ENCODE peak calls at places on chromosomes 5 and 9, in six cellular contexts. One of them, this sample, is unnamed.

GRCh38 chr9:133127340-133127981 is 6.4 kb upstream of the RALGDS start:
- DNase-seq in CD8-positive, alpha-beta memory T cell: no peak
- DNase-seq in Peyer's patch: peak; percentile 82
- DNase-seq in CD4-positive, alpha-beta T cell: no peak
- DNase-seq in RWPE1: peak; percentile 97
- DNase-seq in pancreas: peak; percentile 90
- DNase-seq in this sample: no peak

GRCh38 chr9:3768698-3769458 is 243.1 kb upstream of the RFX3 start:
- DNase-seq in CD4-positive, alpha-beta T cell: no peak
- DNase-seq in Peyer's patch: no peak
- DNase-seq in pancreas: no peak
- DNase-seq in RWPE1: no peak
- DNase-seq in CD8-positive, alpha-beta memory T cell: no peak
- DNase-seq in this sample: no peak

GRCh38 chr9:134870311-134870694 is 10.3 kb upstream of the FCN2 start:
- DNase-seq in CD4-positive, alpha-beta T cell: no peak
- DNase-seq in CD8-positive, alpha-beta memory T cell: no peak
- DNase-seq in pancreas: no peak
- DNase-seq in RWPE1: no peak
- DNase-seq in Peyer's patch: peak; percentile 40
- DNase-seq in this sample: no peak

GRCh38 chr5:177468329-177469058 is 4.9 kb downstream of the DBN1 start:
- DNase-seq in RWPE1: peak; percentile 75
- DNase-seq in pancreas: no peak
- DNase-seq in Peyer's patch: no peak
- DNase-seq in CD4-positive, alpha-beta T cell: no peak
- DNase-seq in CD8-positive, alpha-beta memory T cell: no peak
- DNase-seq in this sample: no peak

GRCh38 chr9:21831841-21832509 is 29.5 kb downstream of the MTAP start:
- DNase-seq in CD4-positive, alpha-beta T cell: no peak
- DNase-seq in RWPE1: peak; percentile 58
- DNase-seq in Peyer's patch: no peak
- DNase-seq in CD8-positive, alpha-beta memory T cell: no peak
- DNase-seq in pancreas: no peak
- DNase-seq in this sample: no peak

GRCh38 chr5:169629847-169630548 is 7.1 kb upstream of the DOCK2 start:
- DNase-seq in CD8-positive, alpha-beta memory T cell: no peak
- DNase-seq in pancreas: no peak
- DNase-seq in Peyer's patch: no peak
- DNase-seq in CD4-positive, alpha-beta T cell: no peak
- DNase-seq in RWPE1: peak; percentile 45
- DNase-seq in this sample: no peak

GRCh38 chr9:77707696-77708095 is 59.6 kb upstream of the GNA14 start:
- DNase-seq in CD4-positive, alpha-beta T cell: no peak
- DNase-seq in RWPE1: peak; percentile 93
- DNase-seq in CD8-positive, alpha-beta memory T cell: no peak
- DNase-seq in Peyer's patch: no peak
- DNase-seq in pancreas: no peak
- DNase-seq in this sample: peak; percentile 65

GRCh38 chr5:168076561-168076991 is 214.9 kb upstream of the WWC1 start:
- DNase-seq in CD8-positive, alpha-beta memory T cell: no peak
- DNase-seq in Peyer's patch: no peak
- DNase-seq in RWPE1: no peak
- DNase-seq in pancreas: no peak
- DNase-seq in CD4-positive, alpha-beta T cell: no peak
- DNase-seq in this sample: no peak

GRCh38 chr5:17952231-17952630 is 318.0 kb downstream of the TAF11L14 start:
- DNase-seq in CD4-positive, alpha-beta T cell: no peak
- DNase-seq in Peyer's patch: no peak
- DNase-seq in RWPE1: no peak
- DNase-seq in CD8-positive, alpha-beta memory T cell: no peak
- DNase-seq in pancreas: no peak
- DNase-seq in this sample: no peak

GRCh38 chr9:94627287-94627686 is 12.0 kb downstream of the FBP1 start:
- DNase-seq in CD8-positive, alpha-beta memory T cell: no peak
- DNase-seq in RWPE1: no peak
- DNase-seq in CD4-positive, alpha-beta T cell: no peak
- DNase-seq in pancreas: no peak
- DNase-seq in Peyer's patch: no peak
- DNase-seq in this sample: no peak

GRCh38 chr5:135533346-135533745 is 2.4 kb downstream of the NEUROG1 start:
- DNase-seq in CD8-positive, alpha-beta memory T cell: no peak
- DNase-seq in Peyer's patch: no peak
- DNase-seq in pancreas: no peak
- DNase-seq in CD4-positive, alpha-beta T cell: no peak
- DNase-seq in RWPE1: no peak
- DNase-seq in this sample: no peak

GRCh38 chr5:24819841-24820240 is 175.1 kb upstream of the CDH10 start:
- DNase-seq in Peyer's patch: no peak
- DNase-seq in pancreas: no peak
- DNase-seq in RWPE1: no peak
- DNase-seq in CD4-positive, alpha-beta T cell: no peak
- DNase-seq in CD8-positive, alpha-beta memory T cell: no peak
- DNase-seq in this sample: no peak

GRCh38 chr9:135906291-135907005 is 898 bp downstream of the CAMSAP1 start:
- DNase-seq in CD4-positive, alpha-beta T cell: peak; percentile 36
- DNase-seq in pancreas: peak; percentile 56
- DNase-seq in RWPE1: no peak
- DNase-seq in Peyer's patch: no peak
- DNase-seq in CD8-positive, alpha-beta memory T cell: peak; percentile 14
- DNase-seq in this sample: no peak

GRCh38 chr5:163569284-163569683 is 63.9 kb downstream of the MAT2B start:
- DNase-seq in Peyer's patch: no peak
- DNase-seq in RWPE1: peak; percentile 18
- DNase-seq in CD4-positive, alpha-beta T cell: no peak
- DNase-seq in CD8-positive, alpha-beta memory T cell: no peak
- DNase-seq in pancreas: no peak
- DNase-seq in this sample: no peak

GRCh38 chr9:80146466-80146865 is 574.7 kb downstream of the TLE4 start:
- DNase-seq in RWPE1: peak; percentile 9
- DNase-seq in pancreas: no peak
- DNase-seq in CD8-positive, alpha-beta memory T cell: no peak
- DNase-seq in CD4-positive, alpha-beta T cell: no peak
- DNase-seq in Peyer's patch: no peak
- DNase-seq in this sample: no peak

GRCh38 chr5:50665091-50665490 is 1.3 kb upstream of the PARP8 start:
- DNase-seq in pancreas: no peak
- DNase-seq in CD8-positive, alpha-beta memory T cell: no peak
- DNase-seq in RWPE1: no peak
- DNase-seq in CD4-positive, alpha-beta T cell: no peak
- DNase-seq in Peyer's patch: no peak
- DNase-seq in this sample: no peak

GRCh38 chr5:94785111-94785510 is 166.6 kb downstream of the SLF1 start:
- DNase-seq in Peyer's patch: no peak
- DNase-seq in CD4-positive, alpha-beta T cell: no peak
- DNase-seq in pancreas: no peak
- DNase-seq in CD8-positive, alpha-beta memory T cell: no peak
- DNase-seq in RWPE1: no peak
- DNase-seq in this sample: no peak

GRCh38 chr9:98974106-98974505 is 30.4 kb downstream of the COL15A1 start:
- DNase-seq in CD4-positive, alpha-beta T cell: no peak
- DNase-seq in CD8-positive, alpha-beta memory T cell: no peak
- DNase-seq in Peyer's patch: no peak
- DNase-seq in pancreas: no peak
- DNase-seq in RWPE1: no peak
- DNase-seq in this sample: no peak

GRCh38 chr9:98974554-98974953 is 30.8 kb downstream of the COL15A1 start:
- DNase-seq in pancreas: no peak
- DNase-seq in RWPE1: no peak
- DNase-seq in Peyer's patch: no peak
- DNase-seq in CD8-positive, alpha-beta memory T cell: no peak
- DNase-seq in CD4-positive, alpha-beta T cell: no peak
- DNase-seq in this sample: no peak

GRCh38 chr9:98973546-98973921 is 29.8 kb downstream of the COL15A1 start:
- DNase-seq in pancreas: no peak
- DNase-seq in Peyer's patch: no peak
- DNase-seq in RWPE1: no peak
- DNase-seq in CD8-positive, alpha-beta memory T cell: no peak
- DNase-seq in CD4-positive, alpha-beta T cell: no peak
- DNase-seq in this sample: no peak

GRCh38 chr9:98975838-98976237 is 32.1 kb downstream of the COL15A1 start:
- DNase-seq in CD8-positive, alpha-beta memory T cell: no peak
- DNase-seq in CD4-positive, alpha-beta T cell: no peak
- DNase-seq in pancreas: no peak
- DNase-seq in RWPE1: no peak
- DNase-seq in Peyer's patch: no peak
- DNase-seq in this sample: no peak

DNA sequence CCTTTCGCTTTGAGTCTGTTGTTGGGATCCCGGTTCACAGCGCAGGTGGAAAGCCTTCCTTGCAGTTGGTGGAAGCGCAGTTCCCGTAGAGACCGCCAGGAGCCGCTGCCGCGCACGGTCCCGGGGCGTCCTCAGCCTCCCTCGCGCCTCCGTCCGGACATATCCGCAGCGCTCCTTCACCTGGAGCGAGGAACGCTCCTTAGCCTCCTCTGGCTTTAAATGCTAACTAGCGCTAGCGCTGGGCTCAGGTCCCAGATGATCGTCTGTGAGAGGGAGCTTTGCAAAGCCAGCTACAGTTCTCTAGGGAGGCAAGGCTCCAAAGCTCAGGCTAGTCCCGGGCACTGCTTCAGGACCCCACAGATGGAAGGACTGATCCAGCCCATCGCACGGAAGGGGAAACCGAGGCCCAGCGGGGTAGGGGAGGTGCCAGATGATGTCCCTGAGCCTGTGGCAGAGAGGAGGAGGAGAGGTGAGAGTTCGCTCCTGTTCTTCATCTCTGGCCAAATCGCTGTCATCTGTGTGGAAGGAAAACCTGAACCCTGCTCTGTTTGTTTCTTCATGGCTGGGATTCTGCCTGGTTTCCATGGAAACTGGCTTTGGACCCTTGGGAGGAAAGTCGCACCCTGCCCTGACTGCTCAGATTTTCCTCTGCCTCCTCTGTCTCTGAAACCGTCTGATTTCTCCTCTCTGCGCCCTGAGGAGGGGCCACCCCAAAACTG is 31.4 kb downstream of the COL15A1 start:
- DNase-seq in pancreas: peak; percentile 90
- DNase-seq in CD4-positive, alpha-beta T cell: peak; percentile 86
- DNase-seq in CD8-positive, alpha-beta memory T cell: peak; percentile 73
- DNase-seq in RWPE1: peak; percentile 92
- DNase-seq in Peyer's patch: peak; percentile 90
- DNase-seq in this sample: no peak
- H3K27ac ChIP-seq in pancreas: peak overlapping the region; percentile 23
- H3K27ac ChIP-seq in CD4-positive, alpha-beta T cell: no peak overlapping the region
- H3K27ac ChIP-seq in CD8-positive, alpha-beta memory T cell: no peak overlapping the region
- H3K27ac ChIP-seq in RWPE1: no peak overlapping the region
- H3K27ac ChIP-seq in Peyer's patch: no peak overlapping the region
- H3K27ac ChIP-seq in this sample: peak overlapping the region; percentile 26

GRCh38 chr5:90054612-90055011 is 354.9 kb downstream of the CETN3 start:
- DNase-seq in CD4-positive, alpha-beta T cell: no peak
- DNase-seq in pancreas: no peak
- DNase-seq in CD8-positive, alpha-beta memory T cell: no peak
- DNase-seq in Peyer's patch: no peak
- DNase-seq in RWPE1: peak; percentile 61
- DNase-seq in this sample: no peak

GRCh38 chr5:90055831-90056328 is 353.7 kb downstream of the CETN3 start:
- DNase-seq in RWPE1: peak; percentile 55
- DNase-seq in CD8-positive, alpha-beta memory T cell: no peak
- DNase-seq in Peyer's patch: no peak
- DNase-seq in pancreas: no peak
- DNase-seq in CD4-positive, alpha-beta T cell: no peak
- DNase-seq in this sample: no peak

GRCh38 chr5:90056911-90057705 is 352.4 kb downstream of the CETN3 start:
- DNase-seq in Peyer's patch: no peak
- DNase-seq in CD4-positive, alpha-beta T cell: no peak
- DNase-seq in pancreas: no peak
- DNase-seq in RWPE1: no peak
- DNase-seq in CD8-positive, alpha-beta memory T cell: no peak
- DNase-seq in this sample: no peak
- H3K27ac ChIP-seq in Peyer's patch: no peak overlapping the region
- H3K27ac ChIP-seq in CD4-positive, alpha-beta T cell: no peak overlapping the region
- H3K27ac ChIP-seq in pancreas: no peak overlapping the region
- H3K27ac ChIP-seq in RWPE1: no peak overlapping the region
- H3K27ac ChIP-seq in CD8-positive, alpha-beta memory T cell: no peak overlapping the region
- H3K27ac ChIP-seq in this sample: no peak overlapping the region

GRCh38 chr5:93150311-93151012 is 430.6 kb downstream of the NR2F1-AS1 start:
- DNase-seq in pancreas: no peak
- DNase-seq in Peyer's patch: no peak
- DNase-seq in RWPE1: no peak
- DNase-seq in CD4-positive, alpha-beta T cell: no peak
- DNase-seq in CD8-positive, alpha-beta memory T cell: no peak
- DNase-seq in this sample: no peak

GRCh38 chr5:93154551-93154950 is 426.5 kb downstream of the NR2F1-AS1 start:
- DNase-seq in Peyer's patch: no peak
- DNase-seq in RWPE1: no peak
- DNase-seq in CD4-positive, alpha-beta T cell: no peak
- DNase-seq in pancreas: no peak
- DNase-seq in CD8-positive, alpha-beta memory T cell: no peak
- DNase-seq in this sample: no peak

GRCh38 chr5:93156566-93156965 is 424.5 kb downstream of the NR2F1-AS1 start:
- DNase-seq in Peyer's patch: no peak
- DNase-seq in CD8-positive, alpha-beta memory T cell: no peak
- DNase-seq in CD4-positive, alpha-beta T cell: no peak
- DNase-seq in RWPE1: no peak
- DNase-seq in pancreas: no peak
- DNase-seq in this sample: no peak

GRCh38 chr5:93151121-93151520 is 429.9 kb downstream of the NR2F1-AS1 start:
- DNase-seq in Peyer's patch: no peak
- DNase-seq in RWPE1: peak; percentile 70
- DNase-seq in CD4-positive, alpha-beta T cell: no peak
- DNase-seq in CD8-positive, alpha-beta memory T cell: no peak
- DNase-seq in pancreas: no peak
- DNase-seq in this sample: no peak

DNA sequence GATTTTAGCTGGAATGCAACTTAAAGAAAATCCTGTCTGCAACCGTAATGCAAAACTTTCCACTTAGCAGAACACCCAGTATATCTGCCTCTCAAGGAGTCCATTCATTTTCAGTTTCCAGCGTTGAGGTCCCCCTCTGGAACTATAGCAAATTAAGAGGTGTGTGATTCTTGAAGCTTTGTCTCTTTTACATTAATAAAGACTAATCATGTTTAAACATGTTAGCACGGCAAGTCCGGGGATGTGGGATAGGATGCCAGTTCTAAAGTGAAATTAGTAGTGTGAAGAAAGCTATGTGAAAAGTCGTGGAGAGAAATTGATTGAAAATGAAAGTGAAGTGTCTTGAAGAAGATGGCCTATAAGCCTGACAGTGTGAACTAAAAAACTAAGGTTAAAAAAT is 429.1 kb downstream of the NR2F1-AS1 start:
- DNase-seq in CD4-positive, alpha-beta T cell: no peak
- DNase-seq in pancreas: no peak
- DNase-seq in CD8-positive, alpha-beta memory T cell: no peak
- DNase-seq in RWPE1: peak; percentile 52
- DNase-seq in Peyer's patch: no peak
- DNase-seq in this sample: no peak
- H3K27ac ChIP-seq in CD4-positive, alpha-beta T cell: no peak overlapping the region
- H3K27ac ChIP-seq in pancreas: no peak overlapping the region
- H3K27ac ChIP-seq in CD8-positive, alpha-beta memory T cell: no peak overlapping the region
- H3K27ac ChIP-seq in RWPE1: no peak overlapping the region
- H3K27ac ChIP-seq in Peyer's patch: no peak overlapping the region
- H3K27ac ChIP-seq in this sample: no peak overlapping the region

GRCh38 chr5:132872788-132873118 is 715 bp upstream of the LEAP2 start:
- DNase-seq in CD8-positive, alpha-beta memory T cell: no peak
- DNase-seq in Peyer's patch: no peak
- DNase-seq in CD4-positive, alpha-beta T cell: no peak
- DNase-seq in pancreas: no peak
- DNase-seq in RWPE1: no peak
- DNase-seq in this sample: no peak
- H3K27ac ChIP-seq in CD8-positive, alpha-beta memory T cell: no peak overlapping the region
- H3K27ac ChIP-seq in Peyer's patch: peak overlapping the region; percentile 3
- H3K27ac ChIP-seq in CD4-positive, alpha-beta T cell: no peak overlapping the region
- H3K27ac ChIP-seq in pancreas: peak overlapping the region; percentile 75
- H3K27ac ChIP-seq in RWPE1: no peak overlapping the region
- H3K27ac ChIP-seq in this sample: peak overlapping the region; percentile 19

This sample was measured in thoracic aorta.